ENCODE peak calls at places on chromosomes 3 and 15, in eight cellular contexts. K is foreskin fibroblast, F is psoas muscle, B is mesothelial cell of epicardium, T is neural progenitor cell, J is GM23338, X is NB4, Y is fibroblast of the aortic adventitia. Q is an unnamed sample.

GRCh38 chr3:136562031-136562430 is 190.1 kb downstream of the STAG1 start:
- DNase-seq in T (no peak), K (no peak), B (no peak), Y (no peak), X (no peak), F (no peak), J (no peak), Q (no peak)

GRCh38 chr15:69631978-69632377 is 179.4 kb downstream of the RPLP1 start:
- DNase-seq in Y (no peak), T (no peak), F (no peak), K (no peak), B (no peak), J (no peak), X (no peak), Q (no peak)

GRCh38 chr15:88648357-88649214 is 9.8 kb downstream of the ISG20 start:
- DNase-seq in X (no peak), K (no peak), B (peak), Y (no peak), F (no peak), J (no peak), T (no peak), Q (no peak)

GRCh38 chr3:72957303-72957702 is 39.3 kb upstream of the PPP4R2 start:
- DNase-seq in T (peak), X (no peak), B (no peak), K (no peak), F (no peak), Y (no peak), J (no peak), Q (peak)

GRCh38 chr3:189724366-189724765 is 93.2 kb downstream of the TP63 start:
- DNase-seq in Y (peak), T (no peak), B (no peak), J (no peak), K (peak), F (no peak), X (no peak), Q (no peak)

GRCh38 chr3:13470894-13471574 is 9.1 kb upstream of the HDAC11 start:
- DNase-seq in X (no peak), K (no peak), F (no peak), J (no peak), B (no peak), Y (no peak), T (no peak), Q (no peak)

GRCh38 chr3:197309528-197310361 is 11.3 kb upstream of the DLG1 start:
- DNase-seq in X (peak), J (peak), K (peak), F (no peak), B (no peak), T (no peak), Y (peak), Q (no peak)

GRCh38 chr3:143924522-143925381 is 46.9 kb upstream of the DIPK2A start:
- DNase-seq in Y (no peak), F (no peak), T (no peak), J (no peak), B (no peak), X (no peak), K (no peak), Q (no peak)

GRCh38 chr15:89728254-89728653 is 22.8 kb downstream of the MESP1 start:
- DNase-seq in X (no peak), T (no peak), B (no peak), K (no peak), Y (peak), F (no peak), J (no peak), Q (no peak)

GRCh38 chr15:72175186-72176044 is 22.2 kb downstream of the GRAMD2A start:
- DNase-seq in J (no peak), Y (no peak), T (no peak), F (no peak), K (no peak), X (no peak), B (no peak), Q (no peak)

GRCh38 chr3:196463804-196464203 is 31.6 kb upstream of the UBXN7 start:
- DNase-seq in B (no peak), T (no peak), X (no peak), Y (no peak), J (no peak), K (no peak), F (no peak), Q (no peak)

GRCh38 chr15:44573386-44573785 is 36.4 kb downstream of the EIF3J start:
- DNase-seq in K (no peak), T (no peak), F (no peak), B (no peak), X (no peak), J (no peak), Y (no peak), Q (no peak)

GRCh38 chr3:46386206-46386605 is 15.5 kb downstream of the CCR5 start:
- DNase-seq in T (no peak), K (peak), F (no peak), J (no peak), B (no peak), Y (no peak), X (peak), Q (no peak)

GRCh38 chr15:30958219-30958618 is 33.2 kb downstream of the MTMR10 start:
- DNase-seq in Y (no peak), X (no peak), J (no peak), B (no peak), F (no peak), T (no peak), K (peak), Q (no peak)

GRCh38 chr3:70245746-70246525 is 66.5 kb downstream of the MDFIC2 start:
- DNase-seq in Y (no peak), B (no peak), K (no peak), T (no peak), J (no peak), X (no peak), F (no peak), Q (no peak)

GRCh38 chr3:47540281-47540680 is 26.8 kb upstream of the ELP6 start:
- DNase-seq in T (no peak), F (no peak), J (no peak), X (no peak), K (no peak), Y (no peak), B (no peak), Q (no peak)

GRCh38 chr15:59622289-59622688 is 10.7 kb downstream of the GCNT3 start:
- DNase-seq in K (peak), B (no peak), Y (peak), J (peak), X (peak), F (no peak), T (peak), Q (peak)

GRCh38 chr3:61808526-61808925 is 247.2 kb downstream of the PTPRG start:
- DNase-seq in J (no peak), X (no peak), K (no peak), F (peak), B (no peak), T (no peak), Y (peak), Q (no peak)

GRCh38 chr3:31196881-31197364 is 302.5 kb upstream of the GADL1 start:
- DNase-seq in K (peak), Y (peak), J (peak), T (no peak), F (peak), X (no peak), B (no peak), Q (no peak)

GRCh38 chr3:184395320-184395660 is 15.4 kb downstream of the CHRD start:
- DNase-seq in J (no peak), B (no peak), X (no peak), Y (no peak), K (no peak), T (no peak), F (no peak), Q (no peak)

GRCh38 chr3:39208463-39209055 is 16.2 kb upstream of the XIRP1 start:
- DNase-seq in J (peak), Y (peak), X (peak), T (peak), K (peak), F (peak), B (no peak), Q (no peak)

GRCh38 chr3:194521514-194522260 is 34.9 kb upstream of the ATP13A3 start:
- DNase-seq in F (peak), B (no peak), X (no peak), K (peak), T (no peak), J (no peak), Y (peak), Q (no peak)

GRCh38 chr3:150376001-150376848 is 31.9 kb upstream of the TSC22D2 start:
- DNase-seq in K (peak), X (peak), J (no peak), F (no peak), Y (peak), B (no peak), T (no peak), Q (no peak)

GRCh38 chr15:70741107-70741511 is 22.2 kb downstream of the UACA start:
- DNase-seq in T (no peak), J (no peak), B (no peak), F (peak), K (peak), X (peak), Y (peak), Q (no peak)

GRCh38 chr3:136753112-136753939 is 1.1 kb upstream of the STAG1 start:
- DNase-seq in T (no peak), F (no peak), K (no peak), J (no peak), Y (no peak), X (peak), B (no peak), Q (no peak)

GRCh38 chr15:41930867-41931222 is 37.0 kb upstream of the SPTBN5 start:
- DNase-seq in Y (no peak), B (no peak), K (no peak), F (no peak), T (no peak), J (no peak), X (no peak), Q (no peak)

GRCh38 chr15:41932101-41932500 is 38.2 kb upstream of the SPTBN5 start:
- DNase-seq in X (no peak), Y (no peak), F (no peak), J (no peak), K (no peak), B (no peak), T (no peak), Q (no peak)

GRCh38 chr15:41928637-41929620 is 35.1 kb upstream of the SPTBN5 start:
- DNase-seq in J (no peak), B (no peak), K (no peak), T (peak), F (peak), Y (peak), X (no peak), Q (no peak)

GRCh38 chr15:41932511-41932910 is 38.7 kb upstream of the SPTBN5 start:
- DNase-seq in F (no peak), B (no peak), X (no peak), K (no peak), T (no peak), J (no peak), Y (no peak), Q (no peak)

DNA sequence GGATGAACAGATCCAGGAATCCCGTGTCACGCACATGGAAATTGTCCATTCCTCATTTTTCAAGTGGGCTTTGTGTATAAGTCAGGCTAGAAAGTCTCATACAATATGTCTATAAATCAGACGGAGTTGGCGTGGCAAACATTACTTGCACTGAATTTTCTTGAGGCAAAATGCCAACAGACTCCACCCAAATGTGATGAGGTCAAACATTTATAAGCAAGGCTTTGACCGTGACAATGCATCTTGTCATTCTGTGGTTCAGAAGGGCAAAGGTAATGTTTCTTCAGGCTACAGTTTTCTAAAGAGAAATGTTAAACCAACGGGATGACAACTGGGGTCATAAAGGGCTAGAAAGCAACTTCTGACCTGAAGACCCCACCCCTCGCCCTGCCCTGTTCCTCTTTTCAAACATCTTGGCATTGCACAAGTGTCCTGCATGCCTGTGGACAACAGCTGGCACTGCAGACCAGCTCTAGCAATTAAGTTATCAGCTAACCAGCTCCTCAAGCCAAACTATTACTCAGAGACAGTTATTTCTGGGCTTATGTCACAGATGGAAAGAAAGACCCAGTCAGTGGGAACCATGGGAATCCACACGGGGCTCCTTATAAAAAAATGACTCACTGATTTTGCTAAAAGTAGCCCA is 36.5 kb upstream of the SPTBN5 start:
- DNase-seq in K (peak), Y (peak), B (no peak), F (peak), J (no peak), X (peak), T (no peak), Q (no peak)
- TF ChIP-seq CTCF in K (peak), Y (peak), B (no peak), F (no peak), J (no peak), X (no peak), T (no peak), Q (no peak)

DNA sequence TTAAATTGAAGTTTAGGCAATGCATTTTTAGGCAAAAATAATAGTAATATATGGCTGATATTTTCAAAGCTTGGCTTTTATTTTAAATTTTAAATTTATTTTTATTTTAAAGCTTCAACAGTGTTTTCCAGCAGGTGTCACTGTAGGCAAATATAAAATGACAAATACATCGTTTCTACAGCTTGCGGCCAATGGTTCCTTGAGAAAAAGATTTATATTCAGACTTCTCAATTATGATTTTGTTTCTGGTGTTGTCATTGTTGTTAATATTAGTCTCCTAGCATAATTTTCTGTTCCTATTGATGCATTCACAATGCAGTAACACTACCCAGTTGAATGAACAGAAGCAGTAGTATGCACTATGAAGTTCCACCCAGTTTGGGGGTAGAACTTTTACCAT is 220.7 kb upstream of the DNAJC19 start:
- DNase-seq in B (no peak), J (peak), T (peak), K (no peak), X (peak), Y (peak), F (no peak), Q (no peak)
- TF ChIP-seq CTCF in B (peak), J (peak), T (peak), K (no peak), X (no peak), Y (peak), F (peak), Q (peak)

GRCh38 chr15:37880009-37880834 is 54.2 kb upstream of the TMCO5A start:
- DNase-seq in K (peak), J (peak), F (no peak), T (peak), Y (peak), B (no peak), X (peak), Q (no peak)

GRCh38 chr15:37877851-37878577 is 56.4 kb upstream of the TMCO5A start:
- DNase-seq in B (no peak), T (no peak), X (no peak), F (no peak), K (peak), Y (peak), J (no peak), Q (no peak)

GRCh38 chr15:37881237-37882013 is 53.0 kb upstream of the TMCO5A start:
- DNase-seq in X (no peak), Y (no peak), F (no peak), T (no peak), J (no peak), K (no peak), B (no peak), Q (no peak)

GRCh38 chr15:37882640-37883039 is 51.8 kb upstream of the TMCO5A start:
- DNase-seq in J (no peak), Y (no peak), K (no peak), X (no peak), F (no peak), T (no peak), B (no peak), Q (no peak)

DNA sequence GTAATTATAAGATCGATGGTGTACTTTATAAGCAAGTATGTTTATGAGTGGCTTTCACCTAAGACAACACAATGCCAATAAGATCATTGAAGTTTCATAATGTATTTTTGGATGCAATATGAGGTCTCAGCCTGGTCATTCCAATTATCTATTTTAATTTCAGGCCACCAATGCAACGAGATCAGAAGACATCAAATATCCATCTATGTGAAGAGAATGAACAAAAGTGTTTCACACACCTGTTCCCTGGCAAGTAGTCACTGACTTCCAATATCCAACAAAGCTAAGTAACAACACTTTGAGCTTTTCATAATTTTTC is 53.6 kb upstream of the TMCO5A start:
- DNase-seq in T (no peak), Y (no peak), B (no peak), J (no peak), K (no peak), F (no peak), X (no peak), Q (no peak)
- TF ChIP-seq CTCF in T (no peak), Y (no peak), B (no peak), J (no peak), K (no peak), F (no peak), X (no peak), Q (no peak)

GRCh38 chr15:66387176-66388056 is 704 bp downstream of the MAP2K1 start:
- DNase-seq in T (peak), F (peak), Y (peak), J (peak), X (peak), K (peak), B (peak), Q (peak)

GRCh38 chr15:66389098-66389858 is 2.6 kb downstream of the MAP2K1 start:
- DNase-seq in J (no peak), T (no peak), K (no peak), X (no peak), Y (no peak), F (no peak), B (no peak), Q (no peak)

GRCh38 chr15:66386204-66387123 is at the start of gene MAP2K1:
- DNase-seq in T (peak), K (peak), X (peak), B (peak), F (peak), Y (peak), J (peak), Q (peak)

GRCh38 chr15:66388576-66388975 is 1.9 kb downstream of the MAP2K1 start:
- DNase-seq in T (no peak), F (no peak), K (no peak), Y (no peak), B (no peak), X (no peak), J (no peak), Q (no peak)

DNA sequence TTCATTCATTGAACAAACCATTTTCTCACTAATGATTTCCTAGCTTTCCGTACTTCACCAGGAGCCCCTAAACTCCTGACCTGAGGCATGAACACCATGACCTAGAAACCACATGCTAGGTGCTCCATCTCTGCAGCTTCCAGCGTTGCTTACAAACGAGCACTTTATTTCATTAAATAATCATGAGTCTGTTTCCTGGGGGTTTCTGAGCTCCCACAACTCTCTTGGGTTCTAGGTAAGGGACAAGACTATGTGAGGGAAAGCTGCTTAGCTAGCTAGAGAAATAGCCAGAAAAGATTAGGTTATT is 1.3 kb downstream of the MAP2K1 start:
- DNase-seq in F (no peak), X (no peak), J (no peak), B (no peak), Y (no peak), T (no peak), K (no peak), Q (no peak)
- TF ChIP-seq CTCF in F (no peak), X (no peak), J (peak), B (no peak), Y (no peak), T (no peak), K (no peak), Q (no peak)

DNA sequence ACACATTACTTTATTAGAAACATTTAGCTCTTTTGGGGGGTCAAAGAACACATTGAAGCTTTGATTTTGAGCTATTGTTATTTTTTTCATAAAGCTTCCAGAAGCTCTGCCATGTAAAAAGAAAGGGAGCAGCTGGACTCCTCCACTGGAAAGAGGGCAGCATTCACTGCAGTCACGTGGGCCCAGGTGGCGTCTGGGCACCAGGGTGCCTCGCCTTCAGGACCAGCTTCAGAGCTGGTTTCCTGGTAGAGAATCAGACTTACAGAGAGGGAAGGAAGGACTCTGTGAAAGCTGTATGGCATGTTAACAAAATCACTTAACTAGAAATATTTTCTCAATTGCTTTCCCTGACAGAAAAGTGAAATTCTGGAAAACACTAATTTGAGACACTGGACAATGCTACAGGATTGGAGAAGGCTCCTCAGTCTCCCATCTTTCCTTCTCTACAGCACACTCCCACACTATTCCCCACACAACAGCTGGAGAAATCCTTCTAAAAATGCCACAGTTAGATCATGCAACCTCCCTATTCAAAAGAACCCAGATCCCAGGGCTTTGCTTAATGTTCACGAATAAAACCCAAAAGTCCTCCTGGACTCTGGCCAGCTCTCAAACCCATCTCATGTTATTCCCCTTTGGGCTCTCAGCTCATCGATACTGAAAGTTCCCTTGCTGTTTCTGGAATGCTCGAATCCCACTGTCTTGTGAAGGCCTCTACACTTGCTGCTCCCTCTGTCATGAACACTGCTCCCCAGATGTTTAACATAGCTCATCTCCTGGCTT is 83.2 kb downstream of the NFKBIZ start:
- DNase-seq in J (no peak), B (no peak), K (no peak), T (no peak), X (no peak), F (no peak), Y (no peak), Q (no peak)
- TF ChIP-seq CTCF in J (no peak), B (no peak), K (no peak), T (no peak), X (no peak), F (no peak), Y (no peak), Q (no peak)